ENCODE peak calls at places on chromosomes 13 and 19, in nine cellular contexts. One of them, this sample, is unnamed.

GRCh38 chr19:29533578-29534544 is 8.1 kb downstream of the VSTM2B start:
- DNase-seq in fibroblast of lung: no peak
- DNase-seq in stomach: peak; percentile 8
- DNase-seq in tibial nerve: no peak
- DNase-seq in IMR-90: no peak
- DNase-seq in neuronal stem cell: no peak
- DNase-seq in mucosa of descending colon: no peak
- DNase-seq in aorta: no peak
- DNase-seq in right cardiac atrium: no peak
- DNase-seq in this sample: peak; percentile 7

GRCh38 chr13:109093988-109094387 is 464.6 kb downstream of the MYO16 start:
- DNase-seq in aorta: no peak
- DNase-seq in IMR-90: no peak
- DNase-seq in mucosa of descending colon: no peak
- DNase-seq in stomach: no peak
- DNase-seq in tibial nerve: no peak
- DNase-seq in right cardiac atrium: no peak
- DNase-seq in fibroblast of lung: no peak
- DNase-seq in neuronal stem cell: no peak
- DNase-seq in this sample: no peak

GRCh38 chr13:107765724-107766436 is 449.5 kb downstream of the LIG4 start:
- DNase-seq in fibroblast of lung: peak; percentile 68
- DNase-seq in IMR-90: peak; percentile 51
- DNase-seq in neuronal stem cell: no peak
- DNase-seq in right cardiac atrium: no peak
- DNase-seq in stomach: no peak
- DNase-seq in tibial nerve: no peak
- DNase-seq in mucosa of descending colon: no peak
- DNase-seq in aorta: no peak
- DNase-seq in this sample: no peak

GRCh38 chr19:48818234-48818823 is 7.5 kb upstream of the BCAT2 start:
- DNase-seq in aorta: no peak
- DNase-seq in right cardiac atrium: no peak
- DNase-seq in stomach: peak; percentile 76
- DNase-seq in IMR-90: no peak
- DNase-seq in tibial nerve: no peak
- DNase-seq in neuronal stem cell: no peak
- DNase-seq in fibroblast of lung: no peak
- DNase-seq in mucosa of descending colon: peak; percentile 70
- DNase-seq in this sample: no peak

GRCh38 chr19:15869109-15869555 is 28.7 kb downstream of the CYP4F2 start:
- DNase-seq in stomach: peak; percentile 42
- DNase-seq in fibroblast of lung: peak; percentile 1
- DNase-seq in aorta: no peak
- DNase-seq in neuronal stem cell: peak; percentile 4
- DNase-seq in tibial nerve: no peak
- DNase-seq in IMR-90: no peak
- DNase-seq in right cardiac atrium: no peak
- DNase-seq in mucosa of descending colon: no peak
- DNase-seq in this sample: peak; percentile 36

GRCh38 chr13:113324336-113324882 is 27.4 kb downstream of the LAMP1 start:
- DNase-seq in stomach: no peak
- DNase-seq in aorta: peak; percentile 26
- DNase-seq in right cardiac atrium: no peak
- DNase-seq in IMR-90: no peak
- DNase-seq in mucosa of descending colon: no peak
- DNase-seq in tibial nerve: no peak
- DNase-seq in fibroblast of lung: no peak
- DNase-seq in neuronal stem cell: no peak
- DNase-seq in this sample: no peak

GRCh38 chr19:39444598-39445257 is 654 bp upstream of the SUPT5H start:
- DNase-seq in neuronal stem cell: no peak
- DNase-seq in tibial nerve: no peak
- DNase-seq in fibroblast of lung: peak; percentile 32
- DNase-seq in aorta: no peak
- DNase-seq in stomach: no peak
- DNase-seq in IMR-90: no peak
- DNase-seq in mucosa of descending colon: no peak
- DNase-seq in right cardiac atrium: no peak
- DNase-seq in this sample: peak; percentile 38

GRCh38 chr13:19089315-19089714 is 92.3 kb downstream of the TUBA3C start:
- DNase-seq in neuronal stem cell: no peak
- DNase-seq in mucosa of descending colon: no peak
- DNase-seq in aorta: no peak
- DNase-seq in IMR-90: no peak
- DNase-seq in tibial nerve: no peak
- DNase-seq in right cardiac atrium: no peak
- DNase-seq in stomach: no peak
- DNase-seq in fibroblast of lung: no peak
- DNase-seq in this sample: peak; percentile 46

GRCh38 chr13:79837741-79838450 is 356.9 kb downstream of the NDFIP2 start:
- DNase-seq in fibroblast of lung: peak; percentile 82
- DNase-seq in stomach: no peak
- DNase-seq in aorta: no peak
- DNase-seq in mucosa of descending colon: no peak
- DNase-seq in tibial nerve: no peak
- DNase-seq in right cardiac atrium: no peak
- DNase-seq in neuronal stem cell: no peak
- DNase-seq in IMR-90: peak; percentile 75
- DNase-seq in this sample: no peak

GRCh38 chr13:101521371-101521770 is 68.9 kb downstream of the ITGBL1 start:
- DNase-seq in stomach: no peak
- DNase-seq in fibroblast of lung: no peak
- DNase-seq in IMR-90: no peak
- DNase-seq in neuronal stem cell: no peak
- DNase-seq in right cardiac atrium: no peak
- DNase-seq in tibial nerve: no peak
- DNase-seq in mucosa of descending colon: no peak
- DNase-seq in aorta: no peak
- DNase-seq in this sample: no peak

GRCh38 chr13:84126671-84127171 is 244.4 kb upstream of the SLITRK1 start:
- DNase-seq in IMR-90: no peak
- DNase-seq in fibroblast of lung: peak; percentile 21
- DNase-seq in mucosa of descending colon: no peak
- DNase-seq in neuronal stem cell: no peak
- DNase-seq in tibial nerve: no peak
- DNase-seq in stomach: no peak
- DNase-seq in aorta: no peak
- DNase-seq in right cardiac atrium: no peak
- DNase-seq in this sample: no peak

GRCh38 chr13:26528527-26528926 is 29.0 kb upstream of the WASF3 start:
- DNase-seq in tibial nerve: no peak
- DNase-seq in neuronal stem cell: no peak
- DNase-seq in stomach: no peak
- DNase-seq in aorta: no peak
- DNase-seq in fibroblast of lung: no peak
- DNase-seq in right cardiac atrium: no peak
- DNase-seq in mucosa of descending colon: no peak
- DNase-seq in IMR-90: no peak
- DNase-seq in this sample: no peak

GRCh38 chr13:24746618-24747247 is 17.2 kb upstream of the RNF17 start:
- DNase-seq in mucosa of descending colon: no peak
- DNase-seq in stomach: no peak
- DNase-seq in tibial nerve: no peak
- DNase-seq in IMR-90: no peak
- DNase-seq in neuronal stem cell: peak; percentile 46
- DNase-seq in aorta: no peak
- DNase-seq in right cardiac atrium: no peak
- DNase-seq in fibroblast of lung: peak; percentile 12
- DNase-seq in this sample: no peak

GRCh38 chr19:34193439-34193838 is 21.1 kb downstream of the LSM14A start:
- DNase-seq in tibial nerve: no peak
- DNase-seq in fibroblast of lung: no peak
- DNase-seq in neuronal stem cell: no peak
- DNase-seq in aorta: no peak
- DNase-seq in mucosa of descending colon: no peak
- DNase-seq in stomach: no peak
- DNase-seq in right cardiac atrium: no peak
- DNase-seq in IMR-90: no peak
- DNase-seq in this sample: no peak

GRCh38 chr13:30689752-30690151 is 45.6 kb upstream of the ALOX5AP start:
- DNase-seq in mucosa of descending colon: peak; percentile 47
- DNase-seq in IMR-90: no peak
- DNase-seq in tibial nerve: no peak
- DNase-seq in neuronal stem cell: no peak
- DNase-seq in right cardiac atrium: no peak
- DNase-seq in fibroblast of lung: no peak
- DNase-seq in stomach: no peak
- DNase-seq in aorta: no peak
- DNase-seq in this sample: no peak

GRCh38 chr13:113669231-113669870 is 2.3 kb downstream of the GRK1 start:
- DNase-seq in fibroblast of lung: no peak
- DNase-seq in IMR-90: no peak
- DNase-seq in tibial nerve: no peak
- DNase-seq in mucosa of descending colon: peak; percentile 31
- DNase-seq in neuronal stem cell: no peak
- DNase-seq in aorta: peak; percentile 29
- DNase-seq in right cardiac atrium: no peak
- DNase-seq in stomach: peak; percentile 16
- DNase-seq in this sample: no peak

GRCh38 chr19:5445667-5446066 is 9.6 kb upstream of the ZNRF4 start:
- DNase-seq in tibial nerve: no peak
- DNase-seq in fibroblast of lung: peak; percentile 43
- DNase-seq in IMR-90: no peak
- DNase-seq in right cardiac atrium: no peak
- DNase-seq in mucosa of descending colon: no peak
- DNase-seq in aorta: no peak
- DNase-seq in stomach: no peak
- DNase-seq in neuronal stem cell: no peak
- DNase-seq in this sample: no peak

GRCh38 chr13:41563501-41564001 is 106.2 kb downstream of the RGCC start:
- DNase-seq in mucosa of descending colon: no peak
- DNase-seq in IMR-90: peak; percentile 50
- DNase-seq in neuronal stem cell: no peak
- DNase-seq in stomach: no peak
- DNase-seq in fibroblast of lung: peak; percentile 91
- DNase-seq in aorta: no peak
- DNase-seq in tibial nerve: no peak
- DNase-seq in right cardiac atrium: no peak
- DNase-seq in this sample: no peak

GRCh38 chr13:43470610-43471009 is 316.2 kb downstream of the ENOX1 start:
- DNase-seq in fibroblast of lung: no peak
- DNase-seq in right cardiac atrium: no peak
- DNase-seq in tibial nerve: no peak
- DNase-seq in aorta: no peak
- DNase-seq in neuronal stem cell: no peak
- DNase-seq in IMR-90: peak; percentile 4
- DNase-seq in mucosa of descending colon: no peak
- DNase-seq in stomach: no peak
- DNase-seq in this sample: no peak

GRCh38 chr19:281156-281853 is 9.9 kb downstream of the PLPP2 start:
- DNase-seq in stomach: no peak
- DNase-seq in IMR-90: no peak
- DNase-seq in right cardiac atrium: no peak
- DNase-seq in mucosa of descending colon: no peak
- DNase-seq in fibroblast of lung: no peak
- DNase-seq in neuronal stem cell: no peak
- DNase-seq in aorta: no peak
- DNase-seq in tibial nerve: no peak
- DNase-seq in this sample: no peak
- H3K9me3 ChIP-seq in stomach: no peaks in the 10 kb centered on the region
- H3K9me3 ChIP-seq in IMR-90: no peaks in the 10 kb centered on the region
- H3K9me3 ChIP-seq in right cardiac atrium: no peaks in the 10 kb centered on the region
- H3K9me3 ChIP-seq in mucosa of descending colon: no peaks in the 10 kb centered on the region
- H3K9me3 ChIP-seq in fibroblast of lung: no peaks in the 10 kb centered on the region
- H3K9me3 ChIP-seq in neuronal stem cell: no peaks in the 10 kb centered on the region
- H3K9me3 ChIP-seq in aorta: no peaks in the 10 kb centered on the region
- H3K9me3 ChIP-seq in tibial nerve: no peaks in the 10 kb centered on the region
- H3K9me3 ChIP-seq in this sample: no peaks in the 10 kb centered on the region

GRCh38 chr13:27917121-27917947 is 2.5 kb upstream of the PDX1 start:
- DNase-seq in mucosa of descending colon: no peak
- DNase-seq in IMR-90: no peak
- DNase-seq in aorta: no peak
- DNase-seq in fibroblast of lung: no peak
- DNase-seq in tibial nerve: no peak
- DNase-seq in right cardiac atrium: no peak
- DNase-seq in neuronal stem cell: peak; percentile 41
- DNase-seq in stomach: no peak
- DNase-seq in this sample: no peak
- H3K9me3 ChIP-seq in mucosa of descending colon: no peaks in the 10 kb centered on the region
- H3K9me3 ChIP-seq in IMR-90: peaks cover 10% of the 10 kb centered on the region
- H3K9me3 ChIP-seq in aorta: no peaks in the 10 kb centered on the region
- H3K9me3 ChIP-seq in fibroblast of lung: no peaks in the 10 kb centered on the region
- H3K9me3 ChIP-seq in tibial nerve: no peaks in the 10 kb centered on the region
- H3K9me3 ChIP-seq in right cardiac atrium: no peaks in the 10 kb centered on the region
- H3K9me3 ChIP-seq in neuronal stem cell: peaks cover 8% of the 10 kb centered on the region
- H3K9me3 ChIP-seq in stomach: no peaks in the 10 kb centered on the region
- H3K9me3 ChIP-seq in this sample: no peaks in the 10 kb centered on the region

GRCh38 chr19:57055956-57056355 is 63.8 kb upstream of the USP29 start:
- DNase-seq in right cardiac atrium: no peak
- DNase-seq in fibroblast of lung: no peak
- DNase-seq in mucosa of descending colon: no peak
- DNase-seq in stomach: no peak
- DNase-seq in tibial nerve: no peak
- DNase-seq in IMR-90: no peak
- DNase-seq in aorta: no peak
- DNase-seq in neuronal stem cell: no peak
- DNase-seq in this sample: no peak

GRCh38 chr19:57053401-57053800 is 66.4 kb upstream of the USP29 start:
- DNase-seq in stomach: no peak
- DNase-seq in mucosa of descending colon: no peak
- DNase-seq in IMR-90: no peak
- DNase-seq in fibroblast of lung: no peak
- DNase-seq in aorta: no peak
- DNase-seq in neuronal stem cell: no peak
- DNase-seq in tibial nerve: no peak
- DNase-seq in right cardiac atrium: no peak
- DNase-seq in this sample: no peak

GRCh38 chr19:57063070-57063469 is 56.7 kb upstream of the USP29 start:
- DNase-seq in tibial nerve: no peak
- DNase-seq in right cardiac atrium: no peak
- DNase-seq in neuronal stem cell: no peak
- DNase-seq in mucosa of descending colon: no peak
- DNase-seq in stomach: no peak
- DNase-seq in IMR-90: no peak
- DNase-seq in aorta: no peak
- DNase-seq in fibroblast of lung: no peak
- DNase-seq in this sample: no peak

GRCh38 chr19:57056972-57057371 is 62.8 kb upstream of the USP29 start:
- DNase-seq in stomach: peak; percentile 51
- DNase-seq in mucosa of descending colon: no peak
- DNase-seq in IMR-90: peak; percentile 11
- DNase-seq in neuronal stem cell: no peak
- DNase-seq in tibial nerve: no peak
- DNase-seq in right cardiac atrium: peak; percentile 37
- DNase-seq in aorta: no peak
- DNase-seq in fibroblast of lung: no peak
- DNase-seq in this sample: peak; percentile 50

GRCh38 chr19:57058871-57059270 is 60.9 kb upstream of the USP29 start:
- DNase-seq in mucosa of descending colon: no peak
- DNase-seq in IMR-90: no peak
- DNase-seq in tibial nerve: no peak
- DNase-seq in aorta: no peak
- DNase-seq in neuronal stem cell: no peak
- DNase-seq in fibroblast of lung: no peak
- DNase-seq in right cardiac atrium: no peak
- DNase-seq in stomach: no peak
- DNase-seq in this sample: no peak
- H3K9me3 ChIP-seq in mucosa of descending colon: peaks cover 67% of the 10 kb centered on the region
- H3K9me3 ChIP-seq in IMR-90: peaks cover 31% of the 10 kb centered on the region
- H3K9me3 ChIP-seq in tibial nerve: no peaks in the 10 kb centered on the region
- H3K9me3 ChIP-seq in aorta: peaks cover 3% of the 10 kb centered on the region
- H3K9me3 ChIP-seq in neuronal stem cell: no peaks in the 10 kb centered on the region
- H3K9me3 ChIP-seq in fibroblast of lung: no peaks in the 10 kb centered on the region
- H3K9me3 ChIP-seq in right cardiac atrium: peaks cover 1% of the 10 kb centered on the region
- H3K9me3 ChIP-seq in stomach: peaks cover 5% of the 10 kb centered on the region
- H3K9me3 ChIP-seq in this sample: no peaks in the 10 kb centered on the region

GRCh38 chr19:12113121-12113520 is 27.0 kb downstream of the ZNF20 start:
- DNase-seq in neuronal stem cell: no peak
- DNase-seq in aorta: no peak
- DNase-seq in fibroblast of lung: no peak
- DNase-seq in tibial nerve: no peak
- DNase-seq in IMR-90: no peak
- DNase-seq in mucosa of descending colon: no peak
- DNase-seq in stomach: no peak
- DNase-seq in right cardiac atrium: no peak
- DNase-seq in this sample: no peak
- H3K9me3 ChIP-seq in neuronal stem cell: peaks cover 75% of the 10 kb centered on the region
- H3K9me3 ChIP-seq in aorta: peaks cover 7% of the 10 kb centered on the region
- H3K9me3 ChIP-seq in fibroblast of lung: no peaks in the 10 kb centered on the region
- H3K9me3 ChIP-seq in tibial nerve: no peaks in the 10 kb centered on the region
- H3K9me3 ChIP-seq in IMR-90: peaks cover 39% of the 10 kb centered on the region
- H3K9me3 ChIP-seq in mucosa of descending colon: peaks cover 46% of the 10 kb centered on the region
- H3K9me3 ChIP-seq in stomach: no peaks in the 10 kb centered on the region
- H3K9me3 ChIP-seq in right cardiac atrium: no peaks in the 10 kb centered on the region
- H3K9me3 ChIP-seq in this sample: no peaks in the 10 kb centered on the region

This sample was measured in testis.